ENCODE peak calls at places on chromosomes 12 and 14, in eight cellular contexts. A is fibroblast of lung, W is stomach, B is heart right ventricle, S is astrocyte of the cerebellum, K is neural progenitor cell, R is NB4, N is PC-9. F is an unnamed sample.

GRCh38 chr12:130119241-130119861 is 42.9 kb upstream of the FZD10 start:
- DNase-seq in R (no peak), A (no peak), N (no peak), W (no peak), B (no peak), K (no peak), S (no peak), F (no peak)

GRCh38 chr14:89730692-89731091 is 223.8 kb downstream of the EFCAB11 start:
- DNase-seq in S (no peak), N (no peak), R (peak; percentile 9), B (no peak), W (no peak), A (no peak), K (no peak), F (no peak)

GRCh38 chr14:63624203-63624602 is 17.5 kb downstream of the WDR89 start:
- DNase-seq in N (no peak), W (no peak), R (no peak), B (no peak), K (no peak), A (no peak), S (no peak), F (no peak)

GRCh38 chr14:51581017-51581881 is 70.5 kb upstream of the FRMD6 start:
- DNase-seq in N (peak; percentile 69), W (no peak), S (peak; percentile 16), A (peak; percentile 61), K (no peak), R (no peak), B (no peak), F (no peak)

GRCh38 chr12:25496098-25496587 is 56.9 kb downstream of the LMNTD1 start:
- DNase-seq in A (peak; percentile 34), B (no peak), W (no peak), K (no peak), N (no peak), R (no peak), S (peak; percentile 26), F (no peak)

GRCh38 chr14:73521229-73521628 is 15.7 kb upstream of the ACOT1 start:
- DNase-seq in R (no peak), S (no peak), A (no peak), W (no peak), B (no peak), K (no peak), N (no peak), F (no peak)

GRCh38 chr14:54627718-54628345 is 60.9 kb downstream of the SAMD4A start:
- DNase-seq in K (peak; percentile 56), A (peak; percentile 68), R (no peak), S (no peak), B (peak; percentile 33), W (no peak), N (no peak), F (no peak)

GRCh38 chr12:57821474-57822214 is 3.1 kb upstream of the AVIL start:
- DNase-seq in A (no peak), N (no peak), W (no peak), S (no peak), R (no peak), K (no peak), B (no peak), F (no peak)

GRCh38 chr12:105092336-105092735 is 8.1 kb upstream of the ALDH1L2 start:
- DNase-seq in K (peak; percentile 29), A (no peak), R (no peak), B (no peak), S (no peak), W (no peak), N (peak; percentile 56), F (peak; percentile 51)

GRCh38 chr14:44778562-44778961 is 183.2 kb downstream of the KLHL28 start:
- DNase-seq in K (peak; percentile 68), W (no peak), R (no peak), S (no peak), A (peak; percentile 54), B (no peak), N (no peak), F (no peak)

GRCh38 chr12:55915481-55915856 is 12.2 kb downstream of the PYM1 start:
- DNase-seq in K (no peak), S (no peak), R (peak; percentile 57), B (no peak), W (no peak), A (no peak), N (no peak), F (no peak)

GRCh38 chr14:79825046-79825521 is 386.2 kb downstream of the DIO2 start:
- DNase-seq in N (no peak), K (no peak), R (no peak), B (no peak), W (no peak), A (peak; percentile 64), S (no peak), F (no peak)

GRCh38 chr14:68245146-68246073 is 425.8 kb downstream of the RAD51B start:
- DNase-seq in A (peak; percentile 66), R (no peak), W (no peak), N (no peak), K (no peak), S (no peak), B (no peak), F (no peak)

GRCh38 chr14:101561145-101561896 is at the start of gene DIO3:
- DNase-seq in W (no peak), R (no peak), B (no peak), S (no peak), A (peak; percentile 48), N (no peak), K (peak; percentile 96), F (peak; percentile 90)

GRCh38 chr12:69068431-69068830 is 135.5 kb upstream of the CPM start:
- DNase-seq in B (no peak), W (peak; percentile 53), S (no peak), N (peak; percentile 86), K (no peak), A (no peak), R (peak; percentile 43), F (peak; percentile 69)

GRCh38 chr12:5442251-5443006 is 10.5 kb downstream of the NTF3 start:
- DNase-seq in W (no peak), R (peak; percentile 48), B (no peak), N (peak; percentile 43), K (peak; percentile 71), A (peak; percentile 75), S (peak; percentile 58), F (no peak)

GRCh38 chr14:55951366-55952206 is 166.6 kb upstream of the PELI2 start:
- DNase-seq in N (no peak), K (peak; percentile 86), S (no peak), R (no peak), B (no peak), W (no peak), A (no peak), F (no peak)

GRCh38 chr12:108215458-108215857 is 86.4 kb downstream of the WSCD2 start:
- DNase-seq in W (no peak), R (no peak), B (no peak), S (no peak), K (no peak), N (no peak), A (no peak), F (no peak)

GRCh38 chr14:93232159-93232558 is 25.1 kb downstream of the UBR7 start:
- DNase-seq in B (no peak), A (no peak), R (no peak), W (no peak), N (no peak), S (no peak), K (no peak), F (no peak)

GRCh38 chr12:42977451-42978230 is 388.1 kb upstream of the PRICKLE1 start:
- DNase-seq in W (no peak), A (no peak), N (no peak), S (no peak), B (no peak), R (no peak), K (no peak), F (no peak)

GRCh38 chr14:87014854-87015253 is 978.1 kb downstream of the GALC start:
- DNase-seq in B (no peak), N (no peak), W (no peak), R (peak; percentile 2), K (no peak), A (no peak), S (no peak), F (no peak)
- TF ChIP-seq CTCF in B (no peak), N (no peak), W (no peak), R (no peak), K (peak; percentile 38), A (no peak), S (no peak), F (no peak)

DNA sequence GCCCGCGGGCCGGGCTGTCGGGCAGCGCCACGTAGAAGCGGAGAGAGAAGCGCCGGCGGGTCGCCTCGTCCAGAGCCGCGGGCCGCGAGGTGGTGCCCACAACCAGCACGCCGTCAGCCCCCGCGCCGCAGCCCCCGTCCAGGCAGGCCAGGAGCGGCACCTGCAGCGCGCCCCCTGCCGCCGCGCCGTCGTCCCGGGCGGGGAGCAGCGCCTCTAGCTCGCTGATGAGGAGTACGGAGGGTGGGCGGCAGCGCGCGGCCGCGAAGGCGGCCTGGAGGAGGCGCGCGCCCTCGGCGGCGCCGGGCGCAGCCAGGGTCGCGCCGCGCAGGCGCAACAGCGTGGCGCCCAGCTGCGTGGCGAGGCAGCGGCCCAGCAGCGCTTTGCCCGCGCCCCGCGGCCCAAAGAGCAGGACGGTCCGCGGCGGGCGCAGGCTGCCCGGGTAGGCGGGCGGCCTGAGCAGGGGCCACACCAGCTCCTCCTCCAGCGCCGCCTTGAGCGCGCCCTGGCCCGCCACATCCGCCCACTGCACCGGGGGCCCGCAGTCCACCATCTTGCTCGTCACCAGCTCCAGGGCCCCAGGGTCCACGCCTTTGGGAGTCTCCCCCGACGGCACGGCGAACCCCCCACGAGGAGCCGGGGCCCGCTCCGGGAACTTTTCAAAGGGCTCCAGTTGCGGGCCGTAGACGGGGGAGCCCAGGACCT is 27.6 kb downstream of the FIGNL2 start:
- DNase-seq in N (no peak), B (peak; percentile 72), S (no peak), R (peak; percentile 46), W (peak; percentile 60), A (peak; percentile 63), K (peak; percentile 92), F (no peak)
- TF ChIP-seq CTCF in N (no peak), B (no peak), S (no peak), R (no peak), W (no peak), A (peak; percentile 8), K (peak; percentile 57), F (no peak)

DNA sequence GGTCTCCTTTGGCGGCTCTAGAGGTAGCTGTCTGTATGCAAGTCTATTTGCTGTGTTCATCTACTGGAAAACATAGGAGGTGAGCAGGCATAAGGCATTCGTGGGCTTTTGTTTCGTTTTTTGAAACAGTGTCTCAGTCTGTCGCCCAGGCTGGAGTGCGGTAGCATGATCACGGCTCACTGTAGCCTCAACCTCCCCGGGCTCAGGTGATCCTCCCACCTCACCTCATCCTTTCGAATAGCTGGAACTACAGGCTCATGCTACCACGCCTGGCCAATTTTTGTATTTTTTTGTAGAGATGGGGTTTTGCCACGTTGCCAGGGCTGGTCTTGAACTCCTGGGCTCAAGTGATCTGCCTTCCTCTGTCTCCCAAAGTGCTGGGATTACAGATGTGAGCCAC is 27.5 kb downstream of the FLVCR2 start:
- DNase-seq in W (no peak), S (no peak), A (no peak), B (no peak), R (no peak), N (no peak), K (no peak), F (no peak)
- TF ChIP-seq CTCF in W (no peak), S (no peak), A (no peak), B (no peak), R (no peak), N (no peak), K (no peak), F (no peak)

DNA sequence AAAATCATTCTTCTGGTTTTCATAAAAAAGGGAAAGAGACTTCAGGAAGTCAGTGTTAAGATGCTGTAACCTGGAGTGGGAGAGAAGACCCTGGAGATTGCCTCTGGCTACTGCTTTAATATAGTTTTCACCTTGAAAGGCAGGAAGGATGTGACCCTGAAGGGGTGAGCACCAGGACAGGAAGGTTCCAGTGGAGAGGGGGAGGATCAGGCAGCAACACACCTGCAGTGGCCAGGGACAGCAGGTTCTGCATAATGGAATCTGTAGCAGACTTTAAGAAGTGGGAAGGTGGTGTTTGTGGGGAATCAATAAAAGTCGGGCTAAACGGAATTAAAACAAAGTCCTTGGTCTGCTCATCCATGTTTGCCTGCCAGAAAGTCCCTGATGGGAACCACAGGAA is 6.3 kb upstream of the HEATR5A start:
- DNase-seq in A (no peak), B (no peak), N (no peak), W (no peak), R (no peak), K (no peak), S (no peak), F (no peak)
- TF ChIP-seq CTCF in A (no peak), B (no peak), N (no peak), W (no peak), R (no peak), K (no peak), S (no peak), F (no peak)